ENCODE peak calls at places on chromosomes 16 and 17, in five cellular contexts. One of them, this sample, is unnamed.

GRCh38 chr17:67779098-67779672 is 46.1 kb upstream of the BPTF start:
- DNase-seq in mesenchymal stem cell: peak; percentile 27
- DNase-seq in neuronal stem cell: peak; percentile 20
- DNase-seq in IMR-90: peak; percentile 61
- DNase-seq in trophoblast cell: no peak
- DNase-seq in this sample: peak; percentile 34

GRCh38 chr17:45308016-45308365 is 8.8 kb downstream of the MAP3K14 start:
- DNase-seq in mesenchymal stem cell: no peak
- DNase-seq in neuronal stem cell: no peak
- DNase-seq in IMR-90: no peak
- DNase-seq in trophoblast cell: no peak
- DNase-seq in this sample: no peak

GRCh38 chr17:41894791-41895331 is 23.9 kb downstream of the ACLY start:
- DNase-seq in mesenchymal stem cell: peak; percentile 72
- DNase-seq in neuronal stem cell: no peak
- DNase-seq in IMR-90: peak; percentile 90
- DNase-seq in trophoblast cell: peak; percentile 97
- DNase-seq in this sample: no peak

GRCh38 chr17:78421534-78422266 is 43.3 kb downstream of the PGS1 start:
- DNase-seq in mesenchymal stem cell: peak; percentile 82
- DNase-seq in neuronal stem cell: peak; percentile 71
- DNase-seq in IMR-90: peak; percentile 65
- DNase-seq in trophoblast cell: peak; percentile 78
- DNase-seq in this sample: peak; percentile 65

GRCh38 chr16:51710186-51710585 is 559.1 kb upstream of the SALL1 start:
- DNase-seq in mesenchymal stem cell: no peak
- DNase-seq in neuronal stem cell: no peak
- DNase-seq in IMR-90: no peak
- DNase-seq in trophoblast cell: no peak
- DNase-seq in this sample: no peak

GRCh38 chr17:29376667-29377268 is 13.4 kb upstream of the TAOK1 start:
- DNase-seq in mesenchymal stem cell: peak; percentile 90
- DNase-seq in neuronal stem cell: peak; percentile 42
- DNase-seq in IMR-90: peak; percentile 92
- DNase-seq in trophoblast cell: peak; percentile 20
- DNase-seq in this sample: no peak

GRCh38 chr16:56675685-56676210 is 6.1 kb downstream of the MT1H start:
- DNase-seq in mesenchymal stem cell: no peak
- DNase-seq in neuronal stem cell: no peak
- DNase-seq in IMR-90: no peak
- DNase-seq in trophoblast cell: no peak
- DNase-seq in this sample: no peak

GRCh38 chr17:65886240-65886639 is 305.7 kb downstream of the CEP112 start:
- DNase-seq in mesenchymal stem cell: no peak
- DNase-seq in neuronal stem cell: no peak
- DNase-seq in IMR-90: peak; percentile 12
- DNase-seq in trophoblast cell: no peak
- DNase-seq in this sample: no peak

GRCh38 chr16:4724661-4725270 is 9.3 kb downstream of the ANKS3 start:
- DNase-seq in mesenchymal stem cell: no peak
- DNase-seq in neuronal stem cell: no peak
- DNase-seq in IMR-90: no peak
- DNase-seq in trophoblast cell: no peak
- DNase-seq in this sample: no peak

GRCh38 chr16:85989863-85990643 is 91.1 kb downstream of the IRF8 start:
- DNase-seq in mesenchymal stem cell: no peak
- DNase-seq in neuronal stem cell: no peak
- DNase-seq in IMR-90: no peak
- DNase-seq in trophoblast cell: no peak
- DNase-seq in this sample: no peak

GRCh38 chr17:64174686-64175456 is 44.9 kb upstream of the ERN1 start:
- DNase-seq in mesenchymal stem cell: peak; percentile 69
- DNase-seq in neuronal stem cell: no peak
- DNase-seq in IMR-90: peak; percentile 71
- DNase-seq in trophoblast cell: peak; percentile 41
- DNase-seq in this sample: no peak

GRCh38 chr16:67264277-67264676 is 15.1 kb upstream of the PLEKHG4 start:
- DNase-seq in mesenchymal stem cell: no peak
- DNase-seq in neuronal stem cell: no peak
- DNase-seq in IMR-90: no peak
- DNase-seq in trophoblast cell: no peak
- DNase-seq in this sample: no peak

GRCh38 chr17:69414408-69415274 is at the start of gene MAP2K6:
- DNase-seq in mesenchymal stem cell: peak; percentile 83
- DNase-seq in neuronal stem cell: peak; percentile 74
- DNase-seq in IMR-90: peak; percentile 65
- DNase-seq in trophoblast cell: peak; percentile 63
- DNase-seq in this sample: peak; percentile 85

GRCh38 chr17:19380551-19381284 is 2.4 kb downstream of the MAPK7 start:
- DNase-seq in mesenchymal stem cell: no peak
- DNase-seq in neuronal stem cell: no peak
- DNase-seq in IMR-90: no peak
- DNase-seq in trophoblast cell: no peak
- DNase-seq in this sample: no peak

GRCh38 chr17:47694818-47695663 is 1.1 kb downstream of the TBKBP1 start:
- DNase-seq in mesenchymal stem cell: peak; percentile 65
- DNase-seq in neuronal stem cell: no peak
- DNase-seq in IMR-90: peak; percentile 49
- DNase-seq in trophoblast cell: no peak
- DNase-seq in this sample: peak; percentile 77

GRCh38 chr17:68993112-68993511 is 37.9 kb upstream of the ABCA8 start:
- DNase-seq in mesenchymal stem cell: peak; percentile 14
- DNase-seq in neuronal stem cell: no peak
- DNase-seq in IMR-90: peak; percentile 38
- DNase-seq in trophoblast cell: no peak
- DNase-seq in this sample: no peak

GRCh38 chr16:54080524-54081008 is 206.0 kb downstream of the IRX3 start:
- DNase-seq in mesenchymal stem cell: peak; percentile 96
- DNase-seq in neuronal stem cell: no peak
- DNase-seq in IMR-90: peak; percentile 98
- DNase-seq in trophoblast cell: no peak
- DNase-seq in this sample: no peak

DNA sequence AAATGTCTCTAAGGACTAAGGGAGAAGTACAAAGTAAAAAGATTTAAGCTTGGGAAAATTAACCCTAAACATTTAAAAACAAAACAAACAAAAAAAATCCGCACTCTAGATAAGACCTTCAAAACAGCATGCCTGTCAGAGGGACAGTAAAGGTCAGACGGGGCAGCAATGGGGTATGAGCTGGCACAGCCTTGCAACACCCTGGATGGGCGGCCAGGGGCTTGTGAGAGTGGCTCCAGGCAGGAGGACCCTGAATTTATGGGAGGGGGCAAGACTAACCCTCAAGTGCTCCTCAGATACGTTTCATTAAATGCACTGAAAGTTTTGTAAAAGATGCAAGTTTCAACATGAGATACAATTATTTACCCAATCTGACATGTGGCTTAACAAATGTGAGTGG is 128.6 kb downstream of the ANKRD11 start:
- DNase-seq in mesenchymal stem cell: no peak
- DNase-seq in neuronal stem cell: no peak
- DNase-seq in IMR-90: no peak
- DNase-seq in trophoblast cell: no peak
- DNase-seq in this sample: no peak
- H4K91ac ChIP-seq in mesenchymal stem cell: no peak overlapping the region
- H4K91ac ChIP-seq in neuronal stem cell: no peak overlapping the region
- H4K91ac ChIP-seq in IMR-90: no peak overlapping the region
- H4K91ac ChIP-seq in trophoblast cell: no peak overlapping the region
- H4K91ac ChIP-seq in this sample: no peak overlapping the region

DNA sequence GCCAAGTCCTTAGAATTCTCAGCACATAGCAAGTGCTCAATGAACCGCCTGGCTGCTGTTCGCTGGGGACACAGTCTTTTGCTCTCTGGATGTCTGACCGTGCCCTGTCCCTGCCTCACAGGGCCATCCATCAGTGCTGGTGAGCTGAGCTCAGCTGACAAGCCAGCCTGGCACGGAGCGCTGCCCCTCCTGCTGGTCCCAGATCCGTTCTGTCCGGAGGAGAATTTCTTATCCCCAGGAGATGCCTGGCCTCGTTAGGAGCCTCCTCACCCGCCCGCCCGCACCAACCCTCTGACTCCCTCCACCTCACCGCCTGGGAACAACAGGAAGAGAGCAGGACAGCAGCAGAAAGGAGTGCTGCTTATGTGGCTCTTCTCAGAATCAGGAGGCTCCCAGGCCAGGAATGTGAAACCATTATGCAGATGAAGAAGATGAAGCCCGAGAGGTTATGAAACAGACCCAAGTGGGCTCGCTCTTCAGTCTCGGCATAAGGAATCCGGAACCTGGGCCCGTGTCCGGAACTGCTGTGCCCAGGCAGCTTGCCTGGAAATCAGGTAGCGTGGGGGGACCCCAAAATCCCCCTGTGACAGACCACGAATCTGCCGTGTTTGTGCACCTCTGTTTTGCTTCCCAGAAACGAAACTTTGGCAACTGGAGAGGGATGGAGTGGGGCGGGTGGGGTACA is 28.8 kb upstream of the RMI2 start:
- DNase-seq in mesenchymal stem cell: peak; percentile 56
- DNase-seq in neuronal stem cell: no peak
- DNase-seq in IMR-90: no peak
- DNase-seq in trophoblast cell: no peak
- DNase-seq in this sample: peak; percentile 71
- H4K91ac ChIP-seq in mesenchymal stem cell: peak overlapping the region; percentile 92
- H4K91ac ChIP-seq in neuronal stem cell: no peak overlapping the region
- H4K91ac ChIP-seq in IMR-90: peak overlapping the region; percentile 89
- H4K91ac ChIP-seq in trophoblast cell: peak overlapping the region; percentile 96
- H4K91ac ChIP-seq in this sample: peak overlapping the region; percentile 100

GRCh38 chr17:43528988-43529814 is 16.9 kb downstream of the ETV4 start:
- DNase-seq in mesenchymal stem cell: no peak
- DNase-seq in neuronal stem cell: no peak
- DNase-seq in IMR-90: no peak
- DNase-seq in trophoblast cell: peak; percentile 3
- DNase-seq in this sample: no peak

GRCh38 chr17:43530303-43531081 is 15.6 kb downstream of the ETV4 start:
- DNase-seq in mesenchymal stem cell: peak; percentile 94
- DNase-seq in neuronal stem cell: peak; percentile 80
- DNase-seq in IMR-90: peak; percentile 93
- DNase-seq in trophoblast cell: peak; percentile 79
- DNase-seq in this sample: peak; percentile 93

GRCh38 chr17:43528319-43528987 is 17.7 kb downstream of the ETV4 start:
- DNase-seq in mesenchymal stem cell: no peak
- DNase-seq in neuronal stem cell: no peak
- DNase-seq in IMR-90: no peak
- DNase-seq in trophoblast cell: peak; percentile 99
- DNase-seq in this sample: no peak

GRCh38 chr17:43531082-43531378 is 15.1 kb downstream of the ETV4 start:
- DNase-seq in mesenchymal stem cell: no peak
- DNase-seq in neuronal stem cell: no peak
- DNase-seq in IMR-90: no peak
- DNase-seq in trophoblast cell: no peak
- DNase-seq in this sample: no peak

DNA sequence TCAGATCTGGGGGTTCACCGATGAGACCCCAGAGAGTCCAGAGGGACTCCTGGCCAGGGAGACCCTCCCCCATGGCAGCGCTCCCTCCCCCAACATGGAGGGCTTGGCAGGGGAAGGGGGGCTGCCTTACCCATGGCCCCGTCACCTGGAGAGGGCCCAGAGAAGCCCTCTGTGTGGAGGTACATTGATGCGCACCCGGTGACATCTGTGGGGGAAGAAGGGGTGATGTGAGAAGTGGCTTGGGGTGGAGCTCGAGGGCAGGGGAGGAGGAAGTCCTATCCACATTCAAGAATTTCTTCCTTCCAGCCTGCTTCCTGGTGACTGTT is 16.2 kb downstream of the ETV4 start:
- DNase-seq in mesenchymal stem cell: no peak
- DNase-seq in neuronal stem cell: no peak
- DNase-seq in IMR-90: no peak
- DNase-seq in trophoblast cell: no peak
- DNase-seq in this sample: no peak
- H4K91ac ChIP-seq in mesenchymal stem cell: peak overlapping the region; percentile 99
- H4K91ac ChIP-seq in neuronal stem cell: peak overlapping the region; percentile 17
- H4K91ac ChIP-seq in IMR-90: peak overlapping the region; percentile 91
- H4K91ac ChIP-seq in trophoblast cell: peak overlapping the region; percentile 34
- H4K91ac ChIP-seq in this sample: peak overlapping the region; percentile 46

DNA sequence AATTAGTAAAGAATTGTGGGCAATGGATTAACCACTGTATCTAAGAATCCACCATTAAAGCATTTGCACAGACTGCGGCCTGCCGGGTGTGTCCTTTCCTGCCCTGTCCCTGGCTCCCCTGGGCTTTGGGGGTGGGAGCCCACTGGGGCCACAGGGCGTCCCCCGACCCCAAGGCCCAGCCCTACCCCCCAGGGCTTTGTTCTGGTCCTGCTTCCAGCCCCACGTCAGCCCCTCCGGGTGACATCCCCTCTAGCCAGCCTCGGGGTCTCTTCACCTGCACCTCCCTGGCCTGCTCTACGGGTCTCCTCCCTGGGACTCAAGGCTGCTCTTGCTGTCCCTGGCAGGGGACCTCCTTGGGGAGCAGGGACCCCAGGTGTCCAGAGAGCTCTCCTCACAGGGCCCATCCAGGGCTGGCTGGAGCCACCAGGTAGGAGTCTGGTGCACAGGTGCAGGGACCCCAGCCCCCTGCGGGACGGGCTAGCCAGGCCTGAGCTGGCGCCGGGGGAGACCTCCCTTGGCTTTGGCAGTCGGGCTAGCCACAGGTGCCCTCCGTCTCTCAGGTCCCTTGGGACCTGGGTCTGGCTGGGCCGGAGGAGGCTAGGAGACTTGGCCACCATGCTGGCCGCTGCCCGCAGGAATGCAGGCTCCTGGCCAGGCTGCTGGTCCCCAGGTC is 6.4 kb upstream of the BAIAP3 start:
- DNase-seq in mesenchymal stem cell: no peak
- DNase-seq in neuronal stem cell: no peak
- DNase-seq in IMR-90: no peak
- DNase-seq in trophoblast cell: no peak
- DNase-seq in this sample: no peak
- H4K91ac ChIP-seq in mesenchymal stem cell: no peak overlapping the region
- H4K91ac ChIP-seq in neuronal stem cell: no peak overlapping the region
- H4K91ac ChIP-seq in IMR-90: no peak overlapping the region
- H4K91ac ChIP-seq in trophoblast cell: no peak overlapping the region
- H4K91ac ChIP-seq in this sample: no peak overlapping the region

GRCh38 chr16:28280881-28281836 is 11.2 kb upstream of the SBK1 start:
- DNase-seq in mesenchymal stem cell: no peak
- DNase-seq in neuronal stem cell: no peak
- DNase-seq in IMR-90: no peak
- DNase-seq in trophoblast cell: no peak
- DNase-seq in this sample: no peak

GRCh38 chr16:28279006-28279405 is 13.3 kb upstream of the SBK1 start:
- DNase-seq in mesenchymal stem cell: no peak
- DNase-seq in neuronal stem cell: no peak
- DNase-seq in IMR-90: no peak
- DNase-seq in trophoblast cell: no peak
- DNase-seq in this sample: no peak

GRCh38 chr16:28276301-28276700 is 16.0 kb upstream of the SBK1 start:
- DNase-seq in mesenchymal stem cell: no peak
- DNase-seq in neuronal stem cell: no peak
- DNase-seq in IMR-90: no peak
- DNase-seq in trophoblast cell: no peak
- DNase-seq in this sample: no peak

GRCh38 chr16:28274676-28275075 is 17.6 kb upstream of the SBK1 start:
- DNase-seq in mesenchymal stem cell: no peak
- DNase-seq in neuronal stem cell: no peak
- DNase-seq in IMR-90: no peak
- DNase-seq in trophoblast cell: no peak
- DNase-seq in this sample: no peak

GRCh38 chr16:28277537-28278388 is 14.6 kb upstream of the SBK1 start:
- DNase-seq in mesenchymal stem cell: peak; percentile 75
- DNase-seq in neuronal stem cell: peak; percentile 85
- DNase-seq in IMR-90: peak; percentile 63
- DNase-seq in trophoblast cell: peak; percentile 72
- DNase-seq in this sample: peak; percentile 73
- H4K91ac ChIP-seq in mesenchymal stem cell: peak overlapping the region; percentile 76
- H4K91ac ChIP-seq in neuronal stem cell: peak overlapping the region; percentile 99
- H4K91ac ChIP-seq in IMR-90: peak overlapping the region; percentile 26
- H4K91ac ChIP-seq in trophoblast cell: peak overlapping the region; percentile 64
- H4K91ac ChIP-seq in this sample: peak overlapping the region; percentile 98

GRCh38 chr17:1029912-1030656 is 33.2 kb downstream of the TIMM22 start:
- DNase-seq in mesenchymal stem cell: no peak
- DNase-seq in neuronal stem cell: no peak
- DNase-seq in IMR-90: no peak
- DNase-seq in trophoblast cell: no peak
- DNase-seq in this sample: no peak
- H4K91ac ChIP-seq in mesenchymal stem cell: no peak overlapping the region
- H4K91ac ChIP-seq in neuronal stem cell: no peak overlapping the region
- H4K91ac ChIP-seq in IMR-90: no peak overlapping the region
- H4K91ac ChIP-seq in trophoblast cell: no peak overlapping the region
- H4K91ac ChIP-seq in this sample: no peak overlapping the region

This sample was measured in H1.